ENCODE peak calls at places on chromosomes 6 and 20, in four cellular contexts. One of them, this sample, is unnamed.

GRCh38 chr20:58721951-58722371 is 29.4 kb downstream of the NPEPL1 start:
- DNase-seq in NCI-H524 treated with DMSO at 0.1 percent for 48 hours: no peak
- DNase-seq in GM04503: no peak
- DNase-seq in mesenchymal stem cell: no peak
- DNase-seq in this sample: peak

GRCh38 chr6:154661751-154662150 is 71.5 kb upstream of the SCAF8 start:
- DNase-seq in NCI-H524 treated with DMSO at 0.1 percent for 48 hours: no peak
- DNase-seq in GM04503: no peak
- DNase-seq in mesenchymal stem cell: no peak
- DNase-seq in this sample: no peak

GRCh38 chr6:105804436-105804835 is 281.7 kb upstream of the PRDM1 start:
- DNase-seq in NCI-H524 treated with DMSO at 0.1 percent for 48 hours: no peak
- DNase-seq in GM04503: peak
- DNase-seq in mesenchymal stem cell: peak
- DNase-seq in this sample: no peak

GRCh38 chr20:35387334-35387733 is 24.4 kb downstream of the UQCC1 start:
- DNase-seq in NCI-H524 treated with DMSO at 0.1 percent for 48 hours: no peak
- DNase-seq in GM04503: no peak
- DNase-seq in mesenchymal stem cell: peak
- DNase-seq in this sample: no peak

GRCh38 chr6:125923371-125923877 is 33.1 kb upstream of the HINT3 start:
- DNase-seq in NCI-H524 treated with DMSO at 0.1 percent for 48 hours: no peak
- DNase-seq in GM04503: no peak
- DNase-seq in mesenchymal stem cell: peak
- DNase-seq in this sample: no peak

GRCh38 chr20:34022154-34022842 is 28.6 kb downstream of the RALY start:
- DNase-seq in NCI-H524 treated with DMSO at 0.1 percent for 48 hours: no peak
- DNase-seq in GM04503: no peak
- DNase-seq in mesenchymal stem cell: peak
- DNase-seq in this sample: no peak

GRCh38 chr6:46746691-46747090 is at the start of gene ANKRD66:
- DNase-seq in NCI-H524 treated with DMSO at 0.1 percent for 48 hours: no peak
- DNase-seq in GM04503: no peak
- DNase-seq in mesenchymal stem cell: no peak
- DNase-seq in this sample: no peak

GRCh38 chr20:2131366-2131765 is 29.7 kb downstream of the STK35 start:
- DNase-seq in NCI-H524 treated with DMSO at 0.1 percent for 48 hours: no peak
- DNase-seq in GM04503: no peak
- DNase-seq in mesenchymal stem cell: peak
- DNase-seq in this sample: no peak

GRCh38 chr6:162408805-162409535 is 318.6 kb downstream of the PRKN start:
- DNase-seq in NCI-H524 treated with DMSO at 0.1 percent for 48 hours: no peak
- DNase-seq in GM04503: no peak
- DNase-seq in mesenchymal stem cell: no peak
- DNase-seq in this sample: no peak

GRCh38 chr6:5439749-5440148 is 178.4 kb downstream of the FARS2 start:
- DNase-seq in NCI-H524 treated with DMSO at 0.1 percent for 48 hours: no peak
- DNase-seq in GM04503: no peak
- DNase-seq in mesenchymal stem cell: no peak
- DNase-seq in this sample: no peak

GRCh38 chr6:5059036-5059896 is 25.9 kb upstream of the PPP1R3G start:
- DNase-seq in NCI-H524 treated with DMSO at 0.1 percent for 48 hours: no peak
- DNase-seq in GM04503: no peak
- DNase-seq in mesenchymal stem cell: no peak
- DNase-seq in this sample: no peak

GRCh38 chr6:150006961-150007464 is 18.3 kb downstream of the RAET1L start:
- DNase-seq in NCI-H524 treated with DMSO at 0.1 percent for 48 hours: no peak
- DNase-seq in GM04503: no peak
- DNase-seq in mesenchymal stem cell: peak
- DNase-seq in this sample: peak

GRCh38 chr20:1949711-1950110 is 44.1 kb downstream of the PDYN start:
- DNase-seq in NCI-H524 treated with DMSO at 0.1 percent for 48 hours: no peak
- DNase-seq in GM04503: no peak
- DNase-seq in mesenchymal stem cell: no peak
- DNase-seq in this sample: no peak

GRCh38 chr20:56373942-56374341 is 15.2 kb downstream of the FAM210B start:
- DNase-seq in NCI-H524 treated with DMSO at 0.1 percent for 48 hours: no peak
- DNase-seq in GM04503: peak
- DNase-seq in mesenchymal stem cell: peak
- DNase-seq in this sample: no peak

GRCh38 chr6:127641905-127642304 is 64.9 kb downstream of the C6orf58 start:
- DNase-seq in NCI-H524 treated with DMSO at 0.1 percent for 48 hours: no peak
- DNase-seq in GM04503: no peak
- DNase-seq in mesenchymal stem cell: peak
- DNase-seq in this sample: no peak

GRCh38 chr6:152595507-152595906 is 41.7 kb downstream of the SYNE1 start:
- DNase-seq in NCI-H524 treated with DMSO at 0.1 percent for 48 hours: no peak
- DNase-seq in GM04503: no peak
- DNase-seq in mesenchymal stem cell: no peak
- DNase-seq in this sample: no peak

GRCh38 chr20:20327756-20328155 is 40.1 kb upstream of the INSM1 start:
- DNase-seq in NCI-H524 treated with DMSO at 0.1 percent for 48 hours: no peak
- DNase-seq in GM04503: no peak
- DNase-seq in mesenchymal stem cell: no peak
- DNase-seq in this sample: no peak

GRCh38 chr20:35254448-35254999 is 23.4 kb downstream of the MMP24OS start:
- DNase-seq in NCI-H524 treated with DMSO at 0.1 percent for 48 hours: no peak
- DNase-seq in GM04503: no peak
- DNase-seq in mesenchymal stem cell: no peak
- DNase-seq in this sample: no peak

GRCh38 chr20:32961956-32962517 is 42.2 kb downstream of the SUN5 start:
- DNase-seq in NCI-H524 treated with DMSO at 0.1 percent for 48 hours: no peak
- DNase-seq in GM04503: no peak
- DNase-seq in mesenchymal stem cell: no peak
- DNase-seq in this sample: no peak

GRCh38 chr6:39225543-39225942 is 3.7 kb downstream of the KCNK5 start:
- DNase-seq in NCI-H524 treated with DMSO at 0.1 percent for 48 hours: no peak
- DNase-seq in GM04503: no peak
- DNase-seq in mesenchymal stem cell: no peak
- DNase-seq in this sample: no peak

GRCh38 chr6:97440590-97441176 is 157.7 kb upstream of the MMS22L start:
- DNase-seq in NCI-H524 treated with DMSO at 0.1 percent for 48 hours: peak
- DNase-seq in GM04503: peak
- DNase-seq in mesenchymal stem cell: peak
- DNase-seq in this sample: no peak

This sample was measured in vagina.